ENCODE peak calls at places on chromosomes 5 and 9, in nine cellular contexts. One of them, this sample, is unnamed.
A peak's percentile ranks its signal among the peaks of the same experiment; 100 is the strongest.

GRCh38 chr5:41843456-41844112 is 26.6 kb downstream of the OXCT1 start:
- DNase-seq in substantia nigra: peak; percentile 41
- DNase-seq in hepatocyte: peak; percentile 82
- DNase-seq in CD4-positive, alpha-beta T cell: no peak
- DNase-seq in SJSA1: peak; percentile 35
- DNase-seq in H9: no peak
- DNase-seq in IMR-90: peak; percentile 75
- DNase-seq in stomach: no peak
- DNase-seq in CD8-positive, alpha-beta memory T cell: peak; percentile 31
- DNase-seq in this sample: peak; percentile 57

GRCh38 chr5:154370730-154371334 is 75.0 kb upstream of the SAP30L start:
- DNase-seq in stomach: no peak
- DNase-seq in IMR-90: no peak
- DNase-seq in H9: no peak
- DNase-seq in SJSA1: no peak
- DNase-seq in CD8-positive, alpha-beta memory T cell: no peak
- DNase-seq in substantia nigra: peak; percentile 21
- DNase-seq in CD4-positive, alpha-beta T cell: no peak
- DNase-seq in hepatocyte: no peak
- DNase-seq in this sample: no peak

GRCh38 chr9:109440797-109441287 is 57.3 kb downstream of the PTPN3 start:
- DNase-seq in CD4-positive, alpha-beta T cell: peak; percentile 7
- DNase-seq in H9: peak; percentile 74
- DNase-seq in stomach: peak; percentile 53
- DNase-seq in IMR-90: peak; percentile 90
- DNase-seq in substantia nigra: peak; percentile 18
- DNase-seq in hepatocyte: peak; percentile 84
- DNase-seq in SJSA1: peak; percentile 66
- DNase-seq in CD8-positive, alpha-beta memory T cell: peak; percentile 7
- DNase-seq in this sample: peak; percentile 50

GRCh38 chr9:112844771-112845542 is 45.7 kb downstream of the SLC46A2 start:
- DNase-seq in hepatocyte: peak; percentile 73
- DNase-seq in SJSA1: peak; percentile 58
- DNase-seq in CD8-positive, alpha-beta memory T cell: peak; percentile 52
- DNase-seq in H9: peak; percentile 77
- DNase-seq in CD4-positive, alpha-beta T cell: peak; percentile 52
- DNase-seq in IMR-90: peak; percentile 66
- DNase-seq in stomach: peak; percentile 84
- DNase-seq in substantia nigra: peak; percentile 69
- DNase-seq in this sample: peak; percentile 89

GRCh38 chr9:127507751-127508648 is 56.7 kb downstream of the LRSAM1 start:
- DNase-seq in hepatocyte: no peak
- DNase-seq in CD4-positive, alpha-beta T cell: no peak
- DNase-seq in stomach: no peak
- DNase-seq in SJSA1: no peak
- DNase-seq in substantia nigra: no peak
- DNase-seq in CD8-positive, alpha-beta memory T cell: no peak
- DNase-seq in H9: no peak
- DNase-seq in IMR-90: no peak
- DNase-seq in this sample: no peak

GRCh38 chr5:57066921-57067914 is 106.6 kb upstream of the GPBP1 start:
- DNase-seq in CD8-positive, alpha-beta memory T cell: no peak
- DNase-seq in stomach: no peak
- DNase-seq in substantia nigra: no peak
- DNase-seq in SJSA1: no peak
- DNase-seq in IMR-90: peak; percentile 32
- DNase-seq in H9: no peak
- DNase-seq in CD4-positive, alpha-beta T cell: no peak
- DNase-seq in hepatocyte: no peak
- DNase-seq in this sample: no peak

GRCh38 chr9:131530546-131530929 is 525 bp downstream of the UCK1 start:
- DNase-seq in IMR-90: peak; percentile 15
- DNase-seq in CD8-positive, alpha-beta memory T cell: no peak
- DNase-seq in hepatocyte: peak; percentile 72
- DNase-seq in CD4-positive, alpha-beta T cell: no peak
- DNase-seq in substantia nigra: peak; percentile 19
- DNase-seq in SJSA1: peak; percentile 22
- DNase-seq in stomach: peak; percentile 34
- DNase-seq in H9: no peak
- DNase-seq in this sample: peak; percentile 42

GRCh38 chr5:123720955-123721354 is 209.0 kb downstream of the CSNK1G3 start:
- DNase-seq in SJSA1: peak; percentile 26
- DNase-seq in CD4-positive, alpha-beta T cell: no peak
- DNase-seq in hepatocyte: no peak
- DNase-seq in IMR-90: peak; percentile 7
- DNase-seq in H9: no peak
- DNase-seq in stomach: no peak
- DNase-seq in substantia nigra: no peak
- DNase-seq in CD8-positive, alpha-beta memory T cell: no peak
- DNase-seq in this sample: no peak

GRCh38 chr5:180001742-180002141 is 69.8 kb downstream of the RNF130 start:
- DNase-seq in SJSA1: no peak
- DNase-seq in stomach: no peak
- DNase-seq in H9: no peak
- DNase-seq in hepatocyte: no peak
- DNase-seq in CD8-positive, alpha-beta memory T cell: no peak
- DNase-seq in IMR-90: no peak
- DNase-seq in substantia nigra: no peak
- DNase-seq in CD4-positive, alpha-beta T cell: no peak
- DNase-seq in this sample: no peak

GRCh38 chr5:180008433-180008832 is 63.1 kb downstream of the RNF130 start:
- DNase-seq in hepatocyte: no peak
- DNase-seq in CD8-positive, alpha-beta memory T cell: no peak
- DNase-seq in CD4-positive, alpha-beta T cell: no peak
- DNase-seq in H9: no peak
- DNase-seq in SJSA1: no peak
- DNase-seq in stomach: no peak
- DNase-seq in IMR-90: no peak
- DNase-seq in substantia nigra: no peak
- DNase-seq in this sample: no peak

GRCh38 chr5:180007582-180007981 is 64.0 kb downstream of the RNF130 start:
- DNase-seq in CD4-positive, alpha-beta T cell: no peak
- DNase-seq in substantia nigra: peak; percentile 26
- DNase-seq in IMR-90: no peak
- DNase-seq in hepatocyte: no peak
- DNase-seq in SJSA1: no peak
- DNase-seq in CD8-positive, alpha-beta memory T cell: no peak
- DNase-seq in H9: no peak
- DNase-seq in stomach: no peak
- DNase-seq in this sample: no peak

GRCh38 chr5:180003145-180003544 is 68.4 kb downstream of the RNF130 start:
- DNase-seq in hepatocyte: no peak
- DNase-seq in IMR-90: no peak
- DNase-seq in SJSA1: no peak
- DNase-seq in H9: no peak
- DNase-seq in CD4-positive, alpha-beta T cell: no peak
- DNase-seq in CD8-positive, alpha-beta memory T cell: no peak
- DNase-seq in substantia nigra: no peak
- DNase-seq in stomach: peak; percentile 42
- DNase-seq in this sample: no peak

GRCh38 chr5:180006116-180006515 is 65.4 kb downstream of the RNF130 start:
- DNase-seq in CD8-positive, alpha-beta memory T cell: no peak
- DNase-seq in SJSA1: no peak
- DNase-seq in hepatocyte: no peak
- DNase-seq in stomach: no peak
- DNase-seq in H9: no peak
- DNase-seq in IMR-90: no peak
- DNase-seq in substantia nigra: no peak
- DNase-seq in CD4-positive, alpha-beta T cell: no peak
- DNase-seq in this sample: no peak
- H3K27ac ChIP-seq in CD8-positive, alpha-beta memory T cell: no peak overlapping the region
- H3K27ac ChIP-seq in SJSA1: no peak overlapping the region
- H3K27ac ChIP-seq in hepatocyte: no peak overlapping the region
- H3K27ac ChIP-seq in stomach: no peak overlapping the region
- H3K27ac ChIP-seq in H9: no peak overlapping the region
- H3K27ac ChIP-seq in IMR-90: no peak overlapping the region
- H3K27ac ChIP-seq in substantia nigra: no peak overlapping the region
- H3K27ac ChIP-seq in CD4-positive, alpha-beta T cell: no peak overlapping the region
- H3K27ac ChIP-seq in this sample: no peak overlapping the region

GRCh38 chr9:14911046-14911445 is 818 bp upstream of the FREM1 start:
- DNase-seq in CD8-positive, alpha-beta memory T cell: no peak
- DNase-seq in substantia nigra: no peak
- DNase-seq in CD4-positive, alpha-beta T cell: no peak
- DNase-seq in SJSA1: no peak
- DNase-seq in hepatocyte: no peak
- DNase-seq in H9: no peak
- DNase-seq in stomach: no peak
- DNase-seq in IMR-90: no peak
- DNase-seq in this sample: no peak

GRCh38 chr9:14912849-14913248 is 2.6 kb upstream of the FREM1 start:
- DNase-seq in hepatocyte: no peak
- DNase-seq in CD4-positive, alpha-beta T cell: no peak
- DNase-seq in substantia nigra: no peak
- DNase-seq in IMR-90: no peak
- DNase-seq in SJSA1: no peak
- DNase-seq in H9: no peak
- DNase-seq in stomach: no peak
- DNase-seq in CD8-positive, alpha-beta memory T cell: no peak
- DNase-seq in this sample: no peak

GRCh38 chr9:14909631-14910177 is 524 bp downstream of the FREM1 start:
- DNase-seq in hepatocyte: peak; percentile 30
- DNase-seq in CD8-positive, alpha-beta memory T cell: no peak
- DNase-seq in IMR-90: no peak
- DNase-seq in substantia nigra: no peak
- DNase-seq in SJSA1: peak; percentile 16
- DNase-seq in stomach: no peak
- DNase-seq in H9: no peak
- DNase-seq in CD4-positive, alpha-beta T cell: no peak
- DNase-seq in this sample: no peak

GRCh38 chr9:14908221-14909206 is 1.7 kb downstream of the FREM1 start:
- DNase-seq in CD8-positive, alpha-beta memory T cell: no peak
- DNase-seq in CD4-positive, alpha-beta T cell: no peak
- DNase-seq in stomach: no peak
- DNase-seq in substantia nigra: no peak
- DNase-seq in IMR-90: no peak
- DNase-seq in SJSA1: no peak
- DNase-seq in H9: no peak
- DNase-seq in hepatocyte: no peak
- DNase-seq in this sample: no peak

DNA sequence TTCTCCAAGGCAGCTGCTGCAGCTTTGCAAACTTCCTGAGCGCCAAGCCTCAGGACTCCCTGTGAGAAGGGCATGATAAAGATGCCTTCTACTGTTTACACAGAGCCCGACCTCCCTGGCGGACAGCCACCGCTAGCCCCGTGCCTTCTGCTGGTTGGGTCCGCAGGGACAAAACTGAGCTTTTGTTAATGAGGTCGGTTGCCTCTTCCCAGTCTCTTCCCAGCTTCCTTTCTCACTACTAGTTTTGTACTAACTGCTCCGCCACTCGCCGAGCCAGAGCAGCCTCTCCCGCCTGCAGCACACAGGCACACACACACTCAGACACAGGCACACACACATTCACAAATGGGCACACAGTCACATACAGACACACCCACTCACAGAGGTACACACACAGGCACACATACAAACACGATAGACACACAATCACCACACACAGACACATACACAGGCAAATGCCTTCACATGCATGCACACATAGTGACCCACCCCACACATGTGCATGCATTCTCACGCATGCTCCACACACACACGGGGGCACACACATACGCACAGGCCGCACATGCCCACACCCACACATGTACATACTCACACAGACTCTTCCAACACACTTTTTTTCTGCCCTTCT is at the start of gene FREM1:
- DNase-seq in CD8-positive, alpha-beta memory T cell: no peak
- DNase-seq in hepatocyte: peak; percentile 57
- DNase-seq in SJSA1: peak; percentile 30
- DNase-seq in CD4-positive, alpha-beta T cell: no peak
- DNase-seq in substantia nigra: peak; percentile 12
- DNase-seq in IMR-90: no peak
- DNase-seq in stomach: no peak
- DNase-seq in H9: peak; percentile 74
- DNase-seq in this sample: peak; percentile 47
- H3K27ac ChIP-seq in CD8-positive, alpha-beta memory T cell: no peak within 1 kb of the TSS
- H3K27ac ChIP-seq in hepatocyte: peak within 1 kb of the TSS; percentile 81
- H3K27ac ChIP-seq in SJSA1: no peak within 1 kb of the TSS
- H3K27ac ChIP-seq in CD4-positive, alpha-beta T cell: no peak within 1 kb of the TSS
- H3K27ac ChIP-seq in substantia nigra: no peak within 1 kb of the TSS
- H3K27ac ChIP-seq in IMR-90: no peak within 1 kb of the TSS
- H3K27ac ChIP-seq in stomach: peak within 1 kb of the TSS; percentile 59
- H3K27ac ChIP-seq in H9: peak within 1 kb of the TSS; percentile 36
- H3K27ac ChIP-seq in this sample: no peak within 1 kb of the TSS

GRCh38 chr9:124285903-124286291 is 28.1 kb downstream of the NEK6 start:
- DNase-seq in substantia nigra: peak; percentile 59
- DNase-seq in stomach: peak; percentile 56
- DNase-seq in H9: no peak
- DNase-seq in CD8-positive, alpha-beta memory T cell: no peak
- DNase-seq in CD4-positive, alpha-beta T cell: no peak
- DNase-seq in SJSA1: no peak
- DNase-seq in IMR-90: peak; percentile 99
- DNase-seq in hepatocyte: peak; percentile 74
- DNase-seq in this sample: peak; percentile 78

GRCh38 chr9:124284237-124284831 is 26.6 kb downstream of the NEK6 start:
- DNase-seq in CD8-positive, alpha-beta memory T cell: no peak
- DNase-seq in substantia nigra: no peak
- DNase-seq in hepatocyte: peak; percentile 39
- DNase-seq in IMR-90: peak; percentile 73
- DNase-seq in CD4-positive, alpha-beta T cell: no peak
- DNase-seq in SJSA1: no peak
- DNase-seq in H9: no peak
- DNase-seq in stomach: no peak
- DNase-seq in this sample: no peak

GRCh38 chr9:124286292-124286931 is 28.7 kb downstream of the NEK6 start:
- DNase-seq in CD8-positive, alpha-beta memory T cell: no peak
- DNase-seq in hepatocyte: peak; percentile 35
- DNase-seq in substantia nigra: no peak
- DNase-seq in IMR-90: peak; percentile 98
- DNase-seq in CD4-positive, alpha-beta T cell: no peak
- DNase-seq in H9: no peak
- DNase-seq in stomach: peak; percentile 58
- DNase-seq in SJSA1: peak; percentile 92
- DNase-seq in this sample: peak; percentile 86

GRCh38 chr9:124285490-124285889 is 27.7 kb downstream of the NEK6 start:
- DNase-seq in substantia nigra: no peak
- DNase-seq in CD4-positive, alpha-beta T cell: no peak
- DNase-seq in SJSA1: no peak
- DNase-seq in stomach: no peak
- DNase-seq in CD8-positive, alpha-beta memory T cell: no peak
- DNase-seq in hepatocyte: no peak
- DNase-seq in IMR-90: no peak
- DNase-seq in H9: no peak
- DNase-seq in this sample: no peak

DNA sequence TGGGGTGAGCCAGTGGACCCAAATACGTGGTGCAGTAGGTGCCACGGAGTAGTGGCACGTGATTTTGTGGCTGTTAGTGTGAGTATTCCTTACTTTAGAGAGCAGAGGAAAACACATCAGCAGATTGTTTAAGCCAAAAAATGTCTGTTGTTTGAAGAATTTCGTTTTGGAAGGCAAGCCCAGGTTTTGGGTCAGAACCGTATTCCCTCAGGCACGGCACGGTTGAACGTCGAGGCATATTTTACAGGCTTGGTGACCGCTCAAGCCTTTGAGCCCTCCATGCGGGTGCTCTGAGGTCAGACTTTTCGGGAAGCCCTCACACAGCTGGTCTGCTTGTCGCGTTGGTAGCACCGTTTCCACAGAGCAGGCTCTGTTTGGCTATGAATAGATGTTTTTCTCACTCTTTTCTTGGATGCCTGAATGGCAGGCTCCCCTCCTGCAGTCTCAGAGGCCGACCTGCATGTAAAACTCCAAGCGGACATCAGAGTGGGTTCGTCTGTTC is 27.2 kb downstream of the NEK6 start:
- DNase-seq in stomach: no peak
- DNase-seq in CD4-positive, alpha-beta T cell: no peak
- DNase-seq in H9: no peak
- DNase-seq in hepatocyte: no peak
- DNase-seq in IMR-90: peak; percentile 50
- DNase-seq in SJSA1: no peak
- DNase-seq in CD8-positive, alpha-beta memory T cell: no peak
- DNase-seq in substantia nigra: peak; percentile 77
- DNase-seq in this sample: no peak
- H3K27ac ChIP-seq in stomach: peak overlapping the region; percentile 86
- H3K27ac ChIP-seq in CD4-positive, alpha-beta T cell: no peak overlapping the region
- H3K27ac ChIP-seq in H9: no peak overlapping the region
- H3K27ac ChIP-seq in hepatocyte: peak overlapping the region; percentile 88
- H3K27ac ChIP-seq in IMR-90: peak overlapping the region; percentile 90
- H3K27ac ChIP-seq in SJSA1: peak overlapping the region; percentile 95
- H3K27ac ChIP-seq in CD8-positive, alpha-beta memory T cell: no peak overlapping the region
- H3K27ac ChIP-seq in substantia nigra: peak overlapping the region; percentile 61
- H3K27ac ChIP-seq in this sample: peak overlapping the region; percentile 83

GRCh38 chr9:133707761-133708122 is 30.4 kb downstream of the SARDH start:
- DNase-seq in stomach: no peak
- DNase-seq in H9: no peak
- DNase-seq in CD8-positive, alpha-beta memory T cell: no peak
- DNase-seq in CD4-positive, alpha-beta T cell: no peak
- DNase-seq in hepatocyte: no peak
- DNase-seq in substantia nigra: no peak
- DNase-seq in IMR-90: no peak
- DNase-seq in SJSA1: no peak
- DNase-seq in this sample: no peak

GRCh38 chr9:133706651-133707050 is 31.5 kb downstream of the SARDH start:
- DNase-seq in substantia nigra: no peak
- DNase-seq in hepatocyte: no peak
- DNase-seq in CD4-positive, alpha-beta T cell: no peak
- DNase-seq in stomach: no peak
- DNase-seq in IMR-90: no peak
- DNase-seq in H9: no peak
- DNase-seq in SJSA1: no peak
- DNase-seq in CD8-positive, alpha-beta memory T cell: no peak
- DNase-seq in this sample: no peak

GRCh38 chr9:133705576-133705975 is 32.6 kb downstream of the SARDH start:
- DNase-seq in substantia nigra: no peak
- DNase-seq in CD8-positive, alpha-beta memory T cell: no peak
- DNase-seq in stomach: no peak
- DNase-seq in hepatocyte: no peak
- DNase-seq in H9: no peak
- DNase-seq in SJSA1: no peak
- DNase-seq in CD4-positive, alpha-beta T cell: no peak
- DNase-seq in IMR-90: no peak
- DNase-seq in this sample: no peak

GRCh38 chr9:133708123-133708769 is 29.9 kb downstream of the SARDH start:
- DNase-seq in hepatocyte: no peak
- DNase-seq in CD4-positive, alpha-beta T cell: no peak
- DNase-seq in CD8-positive, alpha-beta memory T cell: no peak
- DNase-seq in H9: no peak
- DNase-seq in stomach: no peak
- DNase-seq in IMR-90: no peak
- DNase-seq in SJSA1: no peak
- DNase-seq in substantia nigra: no peak
- DNase-seq in this sample: no peak

GRCh38 chr9:133707065-133707760 is 30.9 kb downstream of the SARDH start:
- DNase-seq in substantia nigra: no peak
- DNase-seq in H9: no peak
- DNase-seq in stomach: no peak
- DNase-seq in IMR-90: peak; percentile 75
- DNase-seq in hepatocyte: no peak
- DNase-seq in CD4-positive, alpha-beta T cell: no peak
- DNase-seq in CD8-positive, alpha-beta memory T cell: no peak
- DNase-seq in SJSA1: no peak
- DNase-seq in this sample: no peak
- H3K27ac ChIP-seq in substantia nigra: no peak overlapping the region
- H3K27ac ChIP-seq in H9: no peak overlapping the region
- H3K27ac ChIP-seq in stomach: peak overlapping the region; percentile 14
- H3K27ac ChIP-seq in IMR-90: peak overlapping the region; percentile 23
- H3K27ac ChIP-seq in hepatocyte: no peak overlapping the region
- H3K27ac ChIP-seq in CD4-positive, alpha-beta T cell: peak overlapping the region; percentile 11
- H3K27ac ChIP-seq in CD8-positive, alpha-beta memory T cell: no peak overlapping the region
- H3K27ac ChIP-seq in SJSA1: no peak overlapping the region
- H3K27ac ChIP-seq in this sample: no peak overlapping the region